ENCODE peak calls at places on chromosomes 13 and 19, in six cellular contexts. G is AG04450, C is mesenchymal stem cell, A is GM23338, L is brain microvascular endothelial cell, H is uterus. B is an unnamed sample.

GRCh38 chr19:38661996-38662395 is 14.5 kb downstream of the ACTN4 start:
- DNase-seq in L (no peak), C (no peak), G (no peak), H (no peak), A (no peak), B (no peak)

GRCh38 chr19:47093841-47094240 is 19.7 kb downstream of the ZC3H4 start:
- DNase-seq in G (no peak), A (no peak), L (no peak), C (no peak), H (no peak), B (no peak)

GRCh38 chr19:50567052-50567841 is 988 bp downstream of the LRRC4B start:
- DNase-seq in C (no peak), H (no peak), A (peak), L (no peak), G (no peak), B (peak)

GRCh38 chr19:13717194-13717643 is 47.1 kb upstream of the MRI1 start:
- DNase-seq in A (no peak), L (no peak), H (no peak), C (no peak), G (peak), B (no peak)

GRCh38 chr13:44484562-44485164 is 91.5 kb downstream of the TSC22D1 start:
- DNase-seq in C (no peak), A (no peak), H (no peak), L (no peak), G (no peak), B (no peak)

GRCh38 chr13:35822666-35823065 is 308.5 kb downstream of the DCLK1 start:
- DNase-seq in A (no peak), H (no peak), C (no peak), G (no peak), L (no peak), B (no peak)

GRCh38 chr19:6678690-6679109 is 8.7 kb upstream of the TNFSF14 start:
- DNase-seq in C (peak), G (no peak), A (no peak), H (no peak), L (peak), B (no peak)

GRCh38 chr13:99988469-99989375 is 7.1 kb downstream of the ZIC2 start:
- DNase-seq in G (no peak), H (no peak), A (peak), C (no peak), L (no peak), B (no peak)

GRCh38 chr19:35363001-35363590 is 4.8 kb downstream of the FFAR3 start:
- DNase-seq in L (no peak), C (no peak), A (no peak), G (no peak), H (no peak), B (no peak)

GRCh38 chr13:96052655-96053002 is 572 bp downstream of the UGGT2 start:
- DNase-seq in G (peak), A (peak), C (peak), L (peak), H (no peak), B (no peak)

GRCh38 chr19:6126335-6126974 is 9.0 kb upstream of the ACSBG2 start:
- DNase-seq in H (no peak), G (peak), C (peak), L (peak), A (peak), B (no peak)

GRCh38 chr19:45177817-45178261 is at the start of gene TRAPPC6A:
- DNase-seq in C (peak), L (peak), H (no peak), G (no peak), A (peak), B (no peak)

GRCh38 chr13:43153436-43154082 is 130.2 kb downstream of the DNAJC15 start:
- DNase-seq in C (peak), L (peak), H (no peak), G (peak), A (no peak), B (no peak)

GRCh38 chr19:4730740-4731171 is 7.1 kb upstream of the DPP9 start:
- DNase-seq in L (no peak), A (peak), H (no peak), G (no peak), C (peak), B (no peak)

GRCh38 chr13:41960195-41960699 is 662 bp downstream of the VWA8 start:
- DNase-seq in H (no peak), G (no peak), A (peak), L (no peak), C (peak), B (no peak)

GRCh38 chr19:47068246-47068645 is 19.8 kb upstream of the TMEM160 start:
- DNase-seq in G (no peak), C (no peak), A (no peak), L (no peak), H (no peak), B (no peak)

GRCh38 chr13:37058801-37059135 is 720 bp downstream of the SUPT20H start:
- DNase-seq in A (peak), L (peak), H (no peak), G (no peak), C (no peak), B (no peak)

GRCh38 chr19:32172761-32173160 is 172.6 kb upstream of the ZNF507 start:
- DNase-seq in L (no peak), H (no peak), G (no peak), C (no peak), A (peak), B (no peak)

GRCh38 chr19:19269952-19270694 is 3.0 kb downstream of the TM6SF2 start:
- DNase-seq in H (no peak), C (no peak), A (peak), G (no peak), L (no peak), B (no peak)

GRCh38 chr13:28754698-28755545 is 36.2 kb upstream of the SLC46A3 start:
- DNase-seq in G (no peak), L (peak), A (peak), H (peak), C (peak), B (no peak)

GRCh38 chr13:43298799-43299198 is 275.4 kb downstream of the DNAJC15 start:
- DNase-seq in A (no peak), H (no peak), C (no peak), L (no peak), G (no peak), B (no peak)

GRCh38 chr19:46859637-46860124 is 1.1 kb upstream of the ARHGAP35 start:
- DNase-seq in G (no peak), L (peak), C (no peak), A (no peak), H (peak), B (no peak)

GRCh38 chr13:40230833-40231266 is 435.6 kb downstream of the FOXO1 start:
- DNase-seq in H (peak), G (no peak), A (no peak), L (peak), C (peak), B (no peak)

GRCh38 chr19:43316591-43317319 is 36.7 kb upstream of the CD177 start:
- DNase-seq in L (no peak), C (no peak), A (peak), G (no peak), H (no peak), B (no peak)

GRCh38 chr13:40384976-40385857 is 281.2 kb downstream of the FOXO1 start:
- DNase-seq in H (no peak), C (no peak), L (no peak), G (no peak), A (no peak), B (no peak)

GRCh38 chr19:21314676-21315075 is 14.5 kb downstream of the ZNF708 start:
- DNase-seq in L (no peak), G (no peak), C (peak), A (no peak), H (peak), B (no peak)

GRCh38 chr19:39197808-39198207 is 1.0 kb downstream of the NCCRP1 start:
- DNase-seq in H (no peak), G (no peak), C (no peak), A (no peak), L (no peak), B (no peak)

GRCh38 chr19:46861691-46862503 is 1.1 kb downstream of the ARHGAP35 start:
- DNase-seq in A (peak), H (peak), G (no peak), C (peak), L (no peak), B (no peak)

GRCh38 chr19:1360818-1361461 is 22.8 kb upstream of the NDUFS7 start:
- DNase-seq in H (peak), C (no peak), A (no peak), L (peak), G (peak), B (peak)

GRCh38 chr19:34904846-34905527 is 21.7 kb upstream of the ZNF30 start:
- DNase-seq in C (no peak), H (no peak), A (peak), G (no peak), L (no peak), B (no peak)

GRCh38 chr19:5308471-5309437 is 31.9 kb downstream of the PTPRS start:
- DNase-seq in C (no peak), L (peak), A (no peak), H (peak), G (peak), B (peak)

GRCh38 chr19:23075031-23075733 is 41.6 kb upstream of the ZNF730 start:
- DNase-seq in L (peak), G (peak), C (peak), A (peak), H (peak), B (no peak)

GRCh38 chr19:53553865-53554791 is 16.2 kb downstream of the ZNF331 start:
- DNase-seq in L (peak), H (peak), G (peak), C (no peak), A (peak), B (peak)

GRCh38 chr19:19372656-19373416 is 32.6 kb upstream of the GATAD2A start:
- DNase-seq in L (peak), G (no peak), A (peak), C (peak), H (peak), B (no peak)

GRCh38 chr13:107373551-107373950 is 805.6 kb upstream of the ARGLU1 start:
- DNase-seq in G (peak), L (peak), H (no peak), C (peak), A (peak), B (no peak)

GRCh38 chr13:113917523-113918371 is 53.9 kb upstream of the GAS6 start:
- DNase-seq in C (no peak), G (no peak), L (no peak), A (no peak), H (no peak), B (no peak)

GRCh38 chr13:99778500-99778899 is 193.1 kb downstream of the ZIC5 start:
- DNase-seq in L (no peak), H (no peak), A (no peak), C (no peak), G (no peak), B (no peak)

GRCh38 chr19:48795855-48796142 is 15.0 kb downstream of the BCAT2 start:
- DNase-seq in C (no peak), L (no peak), H (peak), A (no peak), G (no peak), B (no peak)
- H3K27ac ChIP-seq in C (peak), L (no peak), H (peak), A (no peak), G (peak), B (peak)

GRCh38 chr19:8449830-8450229 is 5.1 kb downstream of the HNRNPM start:
- DNase-seq in A (peak), C (no peak), H (no peak), L (no peak), G (no peak), B (no peak)
- H3K27ac ChIP-seq in A (peak), C (no peak), H (no peak), L (no peak), G (no peak), B (no peak)

DNA sequence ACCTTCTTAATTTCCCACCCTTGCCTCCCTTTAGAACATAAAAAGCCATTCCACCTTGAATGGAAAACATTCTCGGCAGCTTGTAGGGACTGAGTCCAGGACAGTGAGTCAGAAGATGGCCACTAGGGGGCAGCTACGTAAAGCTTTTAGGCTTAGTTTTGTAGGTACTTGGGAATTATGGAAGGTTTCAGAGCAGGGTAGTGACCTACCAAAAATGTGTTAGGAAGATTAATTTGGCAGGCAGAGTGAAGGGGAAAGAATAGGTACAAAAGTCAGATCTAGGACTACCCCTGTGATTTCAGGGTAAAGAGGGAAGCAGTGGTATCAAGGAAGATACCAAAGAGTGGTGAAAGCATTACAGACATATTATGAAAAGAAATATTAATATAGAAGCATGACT is 198.4 kb downstream of the NDFIP2 start:
- DNase-seq in L (peak), G (peak), C (peak), H (peak), A (peak), B (peak)
- H3K27ac ChIP-seq in L (no peak), G (no peak), C (no peak), H (no peak), A (no peak), B (no peak)

DNA sequence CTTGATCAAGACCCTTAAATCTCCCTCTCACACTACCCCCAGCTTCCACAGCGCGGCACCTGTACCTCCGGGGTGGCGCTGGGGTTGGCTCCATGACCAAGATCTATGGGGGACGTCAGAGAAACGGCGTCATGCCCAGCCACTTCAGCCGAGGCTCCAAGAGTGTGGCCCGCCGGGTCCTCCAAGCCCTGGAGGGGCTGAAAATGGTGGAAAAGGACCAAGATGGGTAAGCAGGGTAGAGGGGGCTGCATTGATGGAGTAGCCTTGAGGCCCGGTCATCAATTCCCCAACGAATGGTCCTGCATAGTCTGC is 8.1 kb upstream of the CD79A start:
- DNase-seq in A (no peak), H (no peak), L (no peak), G (no peak), C (no peak), B (no peak)
- H3K27ac ChIP-seq in A (peak), H (no peak), L (no peak), G (peak), C (no peak), B (no peak)

GRCh38 chr13:77859450-77859849 is 59.2 kb downstream of the EDNRB start:
- DNase-seq in H (peak), A (no peak), L (no peak), G (peak), C (peak), B (no peak)
- H3K27ac ChIP-seq in H (no peak), A (no peak), L (no peak), G (peak), C (no peak), B (no peak)

DNA sequence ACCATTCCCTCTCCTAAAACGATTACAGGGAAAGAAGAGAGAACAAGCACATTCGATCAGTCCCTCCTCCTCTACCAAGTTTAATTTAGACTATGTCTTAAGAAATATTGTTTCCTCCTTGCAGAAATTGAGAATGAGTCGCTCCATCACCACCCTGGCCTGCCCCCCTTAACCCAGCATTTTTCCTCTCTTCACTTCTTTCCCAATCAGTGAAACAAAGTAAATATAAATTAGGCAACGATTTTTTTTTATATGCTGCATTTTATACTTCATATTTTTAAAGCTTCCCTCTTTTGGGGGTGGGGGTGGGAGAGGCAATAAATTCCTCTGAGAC is 300.0 kb downstream of the SPRY2 start:
- DNase-seq in L (no peak), G (no peak), A (no peak), C (no peak), H (no peak), B (no peak)
- H3K27ac ChIP-seq in L (peak), G (no peak), A (no peak), C (peak), H (no peak), B (no peak)

GRCh38 chr19:3698386-3698950 is 1.8 kb downstream of the PIP5K1C start:
- DNase-seq in G (no peak), A (no peak), L (no peak), C (peak), H (no peak), B (no peak)
- H3K27ac ChIP-seq in G (no peak), A (no peak), L (no peak), C (peak), H (peak), B (peak)

GRCh38 chr19:30449191-30449590 is 77.0 kb downstream of the ZNF536 start:
- DNase-seq in A (no peak), L (no peak), C (no peak), H (no peak), G (no peak), B (no peak)

GRCh38 chr19:30449673-30450072 is 77.5 kb downstream of the ZNF536 start:
- DNase-seq in G (no peak), C (no peak), H (no peak), L (no peak), A (peak), B (no peak)

GRCh38 chr19:30448386-30449130 is 76.4 kb downstream of the ZNF536 start:
- DNase-seq in G (no peak), H (no peak), C (no peak), L (no peak), A (no peak), B (no peak)

GRCh38 chr19:30450101-30450500 is 77.9 kb downstream of the ZNF536 start:
- DNase-seq in C (no peak), H (peak), G (no peak), L (no peak), A (peak), B (peak)

GRCh38 chr19:30450945-30451344 is 78.8 kb downstream of the ZNF536 start:
- DNase-seq in L (no peak), H (no peak), C (no peak), A (no peak), G (no peak), B (no peak)
- H3K27ac ChIP-seq in L (no peak), H (peak), C (peak), A (no peak), G (no peak), B (peak)